ENCODE peak calls at places on chromosomes 3 and 15, in seven cellular contexts. One of them, this sample, is unnamed.

GRCh38 chr15:48144889-48145288 is 24.1 kb downstream of the SLC24A5 start:
- DNase-seq in activated T-cell treated with anti-CD3 and anti-CD28 coated beads, Interleukin-2, amount 50 U/mL, for 72 hours: no peak
- DNase-seq in activated T-helper 9 cell treated with anti-CD3 and anti-CD28 coated beads, Interleukin-2, amount 50 U/mL, for 16 hours: no peak
- DNase-seq in stimulated activated CD8-positive, alpha-beta memory T cell treated with anti-CD3 and anti-CD28 coated beads, Interleukin-4, amount 100 ng/mL, for 48 hours: no peak
- DNase-seq in GM23338: no peak
- DNase-seq in PC-9: no peak
- DNase-seq in anterior cingulate cortex: no peak
- DNase-seq in this sample: no peak

GRCh38 chr15:41504751-41505492 is 8.7 kb downstream of the LTK start:
- DNase-seq in anterior cingulate cortex: no peak
- DNase-seq in activated T-cell treated with anti-CD3 and anti-CD28 coated beads, Interleukin-2, amount 50 U/mL, for 72 hours: no peak
- DNase-seq in PC-9: no peak
- DNase-seq in activated T-helper 9 cell treated with anti-CD3 and anti-CD28 coated beads, Interleukin-2, amount 50 U/mL, for 16 hours: no peak
- DNase-seq in GM23338: no peak
- DNase-seq in stimulated activated CD8-positive, alpha-beta memory T cell treated with anti-CD3 and anti-CD28 coated beads, Interleukin-4, amount 100 ng/mL, for 48 hours: no peak
- DNase-seq in this sample: no peak

GRCh38 chr15:49619226-49619625 is 1.4 kb downstream of the FAM227B start:
- DNase-seq in PC-9: no peak
- DNase-seq in anterior cingulate cortex: no peak
- DNase-seq in GM23338: no peak
- DNase-seq in stimulated activated CD8-positive, alpha-beta memory T cell treated with anti-CD3 and anti-CD28 coated beads, Interleukin-4, amount 100 ng/mL, for 48 hours: no peak
- DNase-seq in activated T-helper 9 cell treated with anti-CD3 and anti-CD28 coated beads, Interleukin-2, amount 50 U/mL, for 16 hours: no peak
- DNase-seq in activated T-cell treated with anti-CD3 and anti-CD28 coated beads, Interleukin-2, amount 50 U/mL, for 72 hours: no peak
- DNase-seq in this sample: no peak

GRCh38 chr15:57946491-57947048 is 118.9 kb downstream of the ALDH1A2 start:
- DNase-seq in anterior cingulate cortex: no peak
- DNase-seq in stimulated activated CD8-positive, alpha-beta memory T cell treated with anti-CD3 and anti-CD28 coated beads, Interleukin-4, amount 100 ng/mL, for 48 hours: no peak
- DNase-seq in PC-9: no peak
- DNase-seq in activated T-cell treated with anti-CD3 and anti-CD28 coated beads, Interleukin-2, amount 50 U/mL, for 72 hours: no peak
- DNase-seq in activated T-helper 9 cell treated with anti-CD3 and anti-CD28 coated beads, Interleukin-2, amount 50 U/mL, for 16 hours: no peak
- DNase-seq in GM23338: no peak
- DNase-seq in this sample: no peak

GRCh38 chr15:74188216-74188615 is 14.4 kb downstream of the STRA6 start:
- DNase-seq in GM23338: no peak
- DNase-seq in anterior cingulate cortex: no peak
- DNase-seq in activated T-helper 9 cell treated with anti-CD3 and anti-CD28 coated beads, Interleukin-2, amount 50 U/mL, for 16 hours: no peak
- DNase-seq in activated T-cell treated with anti-CD3 and anti-CD28 coated beads, Interleukin-2, amount 50 U/mL, for 72 hours: no peak
- DNase-seq in stimulated activated CD8-positive, alpha-beta memory T cell treated with anti-CD3 and anti-CD28 coated beads, Interleukin-4, amount 100 ng/mL, for 48 hours: no peak
- DNase-seq in PC-9: no peak
- DNase-seq in this sample: no peak

GRCh38 chr3:72141264-72141663 is 356.3 kb upstream of the PROK2 start:
- DNase-seq in PC-9: no peak
- DNase-seq in stimulated activated CD8-positive, alpha-beta memory T cell treated with anti-CD3 and anti-CD28 coated beads, Interleukin-4, amount 100 ng/mL, for 48 hours: no peak
- DNase-seq in anterior cingulate cortex: no peak
- DNase-seq in activated T-cell treated with anti-CD3 and anti-CD28 coated beads, Interleukin-2, amount 50 U/mL, for 72 hours: no peak
- DNase-seq in GM23338: no peak
- DNase-seq in activated T-helper 9 cell treated with anti-CD3 and anti-CD28 coated beads, Interleukin-2, amount 50 U/mL, for 16 hours: no peak
- DNase-seq in this sample: no peak

GRCh38 chr15:45645026-45645980 is 10.5 kb downstream of the SQOR start:
- DNase-seq in activated T-cell treated with anti-CD3 and anti-CD28 coated beads, Interleukin-2, amount 50 U/mL, for 72 hours: peak
- DNase-seq in anterior cingulate cortex: no peak
- DNase-seq in activated T-helper 9 cell treated with anti-CD3 and anti-CD28 coated beads, Interleukin-2, amount 50 U/mL, for 16 hours: no peak
- DNase-seq in PC-9: peak
- DNase-seq in GM23338: no peak
- DNase-seq in stimulated activated CD8-positive, alpha-beta memory T cell treated with anti-CD3 and anti-CD28 coated beads, Interleukin-4, amount 100 ng/mL, for 48 hours: peak
- DNase-seq in this sample: no peak

GRCh38 chr15:29045717-29046116 is 159.9 kb downstream of the APBA2 start:
- DNase-seq in PC-9: no peak
- DNase-seq in activated T-helper 9 cell treated with anti-CD3 and anti-CD28 coated beads, Interleukin-2, amount 50 U/mL, for 16 hours: no peak
- DNase-seq in stimulated activated CD8-positive, alpha-beta memory T cell treated with anti-CD3 and anti-CD28 coated beads, Interleukin-4, amount 100 ng/mL, for 48 hours: peak
- DNase-seq in anterior cingulate cortex: no peak
- DNase-seq in GM23338: no peak
- DNase-seq in activated T-cell treated with anti-CD3 and anti-CD28 coated beads, Interleukin-2, amount 50 U/mL, for 72 hours: peak
- DNase-seq in this sample: no peak

GRCh38 chr15:61680260-61681037 is 379.8 kb downstream of the VPS13C start:
- DNase-seq in PC-9: no peak
- DNase-seq in anterior cingulate cortex: no peak
- DNase-seq in activated T-helper 9 cell treated with anti-CD3 and anti-CD28 coated beads, Interleukin-2, amount 50 U/mL, for 16 hours: no peak
- DNase-seq in stimulated activated CD8-positive, alpha-beta memory T cell treated with anti-CD3 and anti-CD28 coated beads, Interleukin-4, amount 100 ng/mL, for 48 hours: no peak
- DNase-seq in GM23338: peak
- DNase-seq in activated T-cell treated with anti-CD3 and anti-CD28 coated beads, Interleukin-2, amount 50 U/mL, for 72 hours: no peak
- DNase-seq in this sample: no peak

GRCh38 chr3:13710251-13710650 is 161.3 kb downstream of the FBLN2 start:
- DNase-seq in stimulated activated CD8-positive, alpha-beta memory T cell treated with anti-CD3 and anti-CD28 coated beads, Interleukin-4, amount 100 ng/mL, for 48 hours: peak
- DNase-seq in anterior cingulate cortex: no peak
- DNase-seq in GM23338: no peak
- DNase-seq in activated T-cell treated with anti-CD3 and anti-CD28 coated beads, Interleukin-2, amount 50 U/mL, for 72 hours: no peak
- DNase-seq in PC-9: no peak
- DNase-seq in activated T-helper 9 cell treated with anti-CD3 and anti-CD28 coated beads, Interleukin-2, amount 50 U/mL, for 16 hours: no peak
- DNase-seq in this sample: no peak

GRCh38 chr15:43105077-43105769 is 615 bp downstream of the UBR1 start:
- DNase-seq in PC-9: no peak
- DNase-seq in activated T-helper 9 cell treated with anti-CD3 and anti-CD28 coated beads, Interleukin-2, amount 50 U/mL, for 16 hours: peak
- DNase-seq in stimulated activated CD8-positive, alpha-beta memory T cell treated with anti-CD3 and anti-CD28 coated beads, Interleukin-4, amount 100 ng/mL, for 48 hours: peak
- DNase-seq in anterior cingulate cortex: peak
- DNase-seq in GM23338: peak
- DNase-seq in activated T-cell treated with anti-CD3 and anti-CD28 coated beads, Interleukin-2, amount 50 U/mL, for 72 hours: peak
- DNase-seq in this sample: no peak

GRCh38 chr3:27166888-27167287 is 202.3 kb downstream of the NEK10 start:
- DNase-seq in anterior cingulate cortex: no peak
- DNase-seq in activated T-helper 9 cell treated with anti-CD3 and anti-CD28 coated beads, Interleukin-2, amount 50 U/mL, for 16 hours: no peak
- DNase-seq in activated T-cell treated with anti-CD3 and anti-CD28 coated beads, Interleukin-2, amount 50 U/mL, for 72 hours: no peak
- DNase-seq in PC-9: peak
- DNase-seq in GM23338: peak
- DNase-seq in stimulated activated CD8-positive, alpha-beta memory T cell treated with anti-CD3 and anti-CD28 coated beads, Interleukin-4, amount 100 ng/mL, for 48 hours: no peak
- DNase-seq in this sample: peak

GRCh38 chr3:42166662-42167300 is 75.6 kb downstream of the TRAK1 start:
- DNase-seq in activated T-cell treated with anti-CD3 and anti-CD28 coated beads, Interleukin-2, amount 50 U/mL, for 72 hours: no peak
- DNase-seq in PC-9: no peak
- DNase-seq in anterior cingulate cortex: peak
- DNase-seq in GM23338: no peak
- DNase-seq in activated T-helper 9 cell treated with anti-CD3 and anti-CD28 coated beads, Interleukin-2, amount 50 U/mL, for 16 hours: no peak
- DNase-seq in stimulated activated CD8-positive, alpha-beta memory T cell treated with anti-CD3 and anti-CD28 coated beads, Interleukin-4, amount 100 ng/mL, for 48 hours: no peak
- DNase-seq in this sample: no peak

GRCh38 chr15:79090487-79091203 is at the start of gene RASGRF1:
- DNase-seq in anterior cingulate cortex: no peak
- DNase-seq in stimulated activated CD8-positive, alpha-beta memory T cell treated with anti-CD3 and anti-CD28 coated beads, Interleukin-4, amount 100 ng/mL, for 48 hours: no peak
- DNase-seq in activated T-helper 9 cell treated with anti-CD3 and anti-CD28 coated beads, Interleukin-2, amount 50 U/mL, for 16 hours: no peak
- DNase-seq in GM23338: peak
- DNase-seq in activated T-cell treated with anti-CD3 and anti-CD28 coated beads, Interleukin-2, amount 50 U/mL, for 72 hours: no peak
- DNase-seq in PC-9: no peak
- DNase-seq in this sample: no peak

GRCh38 chr3:84925571-84925970 is 33.2 kb upstream of the CADM2 start:
- DNase-seq in activated T-cell treated with anti-CD3 and anti-CD28 coated beads, Interleukin-2, amount 50 U/mL, for 72 hours: no peak
- DNase-seq in PC-9: no peak
- DNase-seq in activated T-helper 9 cell treated with anti-CD3 and anti-CD28 coated beads, Interleukin-2, amount 50 U/mL, for 16 hours: no peak
- DNase-seq in anterior cingulate cortex: no peak
- DNase-seq in stimulated activated CD8-positive, alpha-beta memory T cell treated with anti-CD3 and anti-CD28 coated beads, Interleukin-4, amount 100 ng/mL, for 48 hours: no peak
- DNase-seq in GM23338: no peak
- DNase-seq in this sample: no peak

GRCh38 chr15:90101130-90101968 is 919 bp downstream of the IDH2 start:
- DNase-seq in PC-9: no peak
- DNase-seq in anterior cingulate cortex: peak
- DNase-seq in stimulated activated CD8-positive, alpha-beta memory T cell treated with anti-CD3 and anti-CD28 coated beads, Interleukin-4, amount 100 ng/mL, for 48 hours: peak
- DNase-seq in activated T-cell treated with anti-CD3 and anti-CD28 coated beads, Interleukin-2, amount 50 U/mL, for 72 hours: peak
- DNase-seq in activated T-helper 9 cell treated with anti-CD3 and anti-CD28 coated beads, Interleukin-2, amount 50 U/mL, for 16 hours: no peak
- DNase-seq in GM23338: peak
- DNase-seq in this sample: no peak

GRCh38 chr3:30914696-30915095 is 20.2 kb upstream of the GADL1 start:
- DNase-seq in activated T-cell treated with anti-CD3 and anti-CD28 coated beads, Interleukin-2, amount 50 U/mL, for 72 hours: no peak
- DNase-seq in activated T-helper 9 cell treated with anti-CD3 and anti-CD28 coated beads, Interleukin-2, amount 50 U/mL, for 16 hours: no peak
- DNase-seq in GM23338: no peak
- DNase-seq in PC-9: no peak
- DNase-seq in stimulated activated CD8-positive, alpha-beta memory T cell treated with anti-CD3 and anti-CD28 coated beads, Interleukin-4, amount 100 ng/mL, for 48 hours: no peak
- DNase-seq in anterior cingulate cortex: no peak
- DNase-seq in this sample: no peak

GRCh38 chr15:48090115-48090514 is 30.7 kb upstream of the SLC24A5 start:
- DNase-seq in anterior cingulate cortex: no peak
- DNase-seq in activated T-cell treated with anti-CD3 and anti-CD28 coated beads, Interleukin-2, amount 50 U/mL, for 72 hours: no peak
- DNase-seq in PC-9: no peak
- DNase-seq in GM23338: no peak
- DNase-seq in activated T-helper 9 cell treated with anti-CD3 and anti-CD28 coated beads, Interleukin-2, amount 50 U/mL, for 16 hours: no peak
- DNase-seq in stimulated activated CD8-positive, alpha-beta memory T cell treated with anti-CD3 and anti-CD28 coated beads, Interleukin-4, amount 100 ng/mL, for 48 hours: no peak
- DNase-seq in this sample: no peak

GRCh38 chr3:105362021-105362665 is 4.6 kb upstream of the ALCAM start:
- DNase-seq in activated T-helper 9 cell treated with anti-CD3 and anti-CD28 coated beads, Interleukin-2, amount 50 U/mL, for 16 hours: no peak
- DNase-seq in PC-9: no peak
- DNase-seq in stimulated activated CD8-positive, alpha-beta memory T cell treated with anti-CD3 and anti-CD28 coated beads, Interleukin-4, amount 100 ng/mL, for 48 hours: no peak
- DNase-seq in anterior cingulate cortex: no peak
- DNase-seq in GM23338: no peak
- DNase-seq in activated T-cell treated with anti-CD3 and anti-CD28 coated beads, Interleukin-2, amount 50 U/mL, for 72 hours: no peak
- DNase-seq in this sample: no peak

GRCh38 chr3:9041626-9042025 is 78.4 kb upstream of the RAD18 start:
- DNase-seq in GM23338: no peak
- DNase-seq in activated T-helper 9 cell treated with anti-CD3 and anti-CD28 coated beads, Interleukin-2, amount 50 U/mL, for 16 hours: no peak
- DNase-seq in PC-9: no peak
- DNase-seq in stimulated activated CD8-positive, alpha-beta memory T cell treated with anti-CD3 and anti-CD28 coated beads, Interleukin-4, amount 100 ng/mL, for 48 hours: no peak
- DNase-seq in anterior cingulate cortex: no peak
- DNase-seq in activated T-cell treated with anti-CD3 and anti-CD28 coated beads, Interleukin-2, amount 50 U/mL, for 72 hours: no peak
- DNase-seq in this sample: no peak

GRCh38 chr15:85956515-85957275 is 123.0 kb upstream of the AGBL1 start:
- DNase-seq in activated T-cell treated with anti-CD3 and anti-CD28 coated beads, Interleukin-2, amount 50 U/mL, for 72 hours: no peak
- DNase-seq in anterior cingulate cortex: no peak
- DNase-seq in PC-9: no peak
- DNase-seq in activated T-helper 9 cell treated with anti-CD3 and anti-CD28 coated beads, Interleukin-2, amount 50 U/mL, for 16 hours: no peak
- DNase-seq in GM23338: no peak
- DNase-seq in stimulated activated CD8-positive, alpha-beta memory T cell treated with anti-CD3 and anti-CD28 coated beads, Interleukin-4, amount 100 ng/mL, for 48 hours: no peak
- DNase-seq in this sample: no peak

This sample was measured in keratinocyte.